ENCODE peak calls at places on chromosomes 1 and 21, in six cellular contexts. E, A, K, H, V and R are unnamed samples.

GRCh38 chr1:212179394-212180076 is 105.7 kb upstream of the PPP2R5A start:
- DNase-seq in E (no peak), A (peak; percentile 34), K (no peak), H (no peak), V (peak; percentile 10), R (no peak)

GRCh38 chr1:218430802-218431201 is 85.7 kb downstream of the TGFB2 start:
- DNase-seq in E (no peak), A (no peak), K (no peak), H (no peak), V (no peak), R (peak; percentile 12)

GRCh38 chr1:151790940-151791651 is 796 bp upstream of the TDRKH start:
- DNase-seq in E (no peak), A (peak; percentile 41), K (no peak), H (no peak), V (no peak), R (no peak)

GRCh38 chr21:38831526-38832467 is 26.1 kb downstream of the ETS2 start:
- DNase-seq in E (peak; percentile 70), A (peak; percentile 89), K (no peak), H (peak; percentile 95), V (no peak), R (no peak)

GRCh38 chr1:230087034-230087721 is 20.1 kb downstream of the GALNT2 start:
- DNase-seq in E (no peak), A (no peak), K (no peak), H (no peak), V (no peak), R (no peak)

GRCh38 chr1:237340892-237341291 is 298.9 kb downstream of the RYR2 start:
- DNase-seq in E (no peak), A (no peak), K (no peak), H (no peak), V (no peak), R (no peak)

GRCh38 chr1:247266053-247266452 is 10.2 kb downstream of the VN1R5 start:
- DNase-seq in E (no peak), A (no peak), K (no peak), H (no peak), V (no peak), R (no peak)

GRCh38 chr21:46115441-46116188 is 17.7 kb downstream of the COL6A2 start:
- DNase-seq in E (no peak), A (no peak), K (peak; percentile 56), H (peak; percentile 11), V (no peak), R (peak; percentile 1)

GRCh38 chr1:246549665-246550064 is 16.4 kb downstream of the TFB2M start:
- DNase-seq in E (no peak), A (no peak), K (no peak), H (no peak), V (no peak), R (no peak)

GRCh38 chr1:233679598-233679997 is 65.7 kb downstream of the KCNK1 start:
- DNase-seq in E (no peak), A (no peak), K (no peak), H (no peak), V (no peak), R (no peak)

GRCh38 chr21:42459065-42459430 is 37.0 kb downstream of the RSPH1 start:
- DNase-seq in E (no peak), A (peak; percentile 34), K (no peak), H (no peak), V (no peak), R (no peak)

GRCh38 chr21:42460391-42461184 is 35.4 kb downstream of the RSPH1 start:
- DNase-seq in E (no peak), A (no peak), K (no peak), H (no peak), V (no peak), R (no peak)

GRCh38 chr21:42461881-42462877 is 33.8 kb downstream of the RSPH1 start:
- DNase-seq in E (no peak), A (peak; percentile 49), K (no peak), H (no peak), V (no peak), R (no peak)

GRCh38 chr21:42459583-42460215 is 36.3 kb downstream of the RSPH1 start:
- DNase-seq in E (no peak), A (no peak), K (no peak), H (no peak), V (no peak), R (no peak)

DNA sequence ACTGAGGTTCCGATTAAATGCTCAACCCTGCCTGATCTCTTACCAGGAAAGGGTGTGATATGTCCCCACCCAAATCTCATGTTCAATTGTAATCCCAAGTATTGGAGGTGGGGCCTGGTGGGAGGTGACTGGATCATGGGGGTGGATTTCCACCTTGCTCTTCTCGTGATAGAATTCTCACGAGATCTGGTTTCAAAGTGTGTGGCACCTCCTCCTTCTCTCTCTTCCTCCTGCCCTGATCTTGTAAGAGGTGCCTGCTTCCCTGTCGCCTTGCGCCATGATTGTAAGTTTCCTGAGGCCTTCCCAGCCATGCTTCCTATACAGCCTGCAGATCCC is 34.9 kb downstream of the RSPH1 start:
- DNase-seq in E (no peak), A (no peak), K (no peak), H (no peak), V (no peak), R (no peak)
- H3K27ac ChIP-seq in E (no peak overlapping the region), A (peak overlapping the region; percentile 86), K (no peak overlapping the region), H (no peak overlapping the region), V (no peak overlapping the region), R (no peak overlapping the region)

GRCh38 chr1:248820041-248820585 is 5.6 kb downstream of the SH3BP5L start:
- DNase-seq in E (no peak), A (no peak), K (no peak), H (no peak), V (no peak), R (no peak)
- H3K4me1 ChIP-seq in E (peaks cover 53% of the 10 kb centered on the region), A (peaks cover 13% of the 10 kb centered on the region), K (peaks cover 48% of the 10 kb centered on the region), H (no peaks in the 10 kb centered on the region), V (peaks cover 12% of the 10 kb centered on the region), R (peaks cover 54% of the 10 kb centered on the region)

DNA sequence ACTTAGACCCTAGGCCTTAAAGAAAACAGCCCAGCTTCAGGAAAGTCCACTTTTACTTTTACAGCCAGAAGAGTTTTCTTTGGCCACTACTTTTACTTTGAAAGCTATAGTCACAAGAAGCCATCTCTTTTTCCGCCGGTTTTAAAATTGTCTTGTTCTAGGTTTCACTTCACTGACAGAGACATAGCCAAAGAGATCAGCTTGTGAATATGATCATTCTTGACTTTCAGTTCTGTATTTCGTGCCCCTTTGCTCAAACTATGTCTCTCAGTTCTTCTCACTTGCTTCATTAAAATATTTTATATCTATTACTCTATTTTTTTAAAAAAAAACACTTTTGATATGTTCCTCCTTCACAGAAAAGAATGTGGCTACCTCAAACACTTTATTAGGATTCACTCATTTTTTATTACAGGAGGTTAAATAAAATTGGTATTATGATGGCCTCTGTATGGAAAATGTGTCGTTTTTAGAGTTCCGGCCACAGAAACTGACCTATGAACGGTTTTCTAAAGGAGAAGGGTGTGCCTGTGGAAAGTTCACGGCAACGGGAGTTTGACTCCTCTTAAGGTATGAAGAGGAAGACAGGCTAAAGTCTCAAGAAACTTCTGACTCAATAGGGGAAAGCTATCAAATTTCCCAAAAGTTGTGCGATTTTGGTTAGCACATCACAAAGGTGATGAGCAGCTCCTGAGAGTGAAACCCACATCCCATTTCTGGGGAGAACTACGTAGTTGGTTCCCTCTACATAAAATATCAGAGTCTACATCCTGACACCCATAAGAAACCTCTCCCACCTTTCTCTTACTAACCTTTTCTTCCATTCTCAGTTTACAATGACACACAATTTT is 1.2 kb downstream of the MCOLN2 start:
- DNase-seq in E (no peak), A (no peak), K (no peak), H (no peak), V (no peak), R (no peak)
- H3K27me3 ChIP-seq in E (peaks cover 40% of the 10 kb centered on the region), A (peaks cover 62% of the 10 kb centered on the region), K (peaks cover 11% of the 10 kb centered on the region), H (peaks cover 4% of the 10 kb centered on the region), V (peaks cover 12% of the 10 kb centered on the region), R (peaks cover 45% of the 10 kb centered on the region)

GRCh38 chr1:92502247-92502646 is 15.5 kb upstream of the GFI1 start:
- DNase-seq in E (no peak), A (no peak), K (no peak), H (no peak), V (no peak), R (no peak)

GRCh38 chr1:92503043-92503925 is 16.6 kb upstream of the GFI1 start:
- DNase-seq in E (no peak), A (no peak), K (no peak), H (no peak), V (no peak), R (no peak)

GRCh38 chr1:92500552-92500951 is 13.8 kb upstream of the GFI1 start:
- DNase-seq in E (no peak), A (no peak), K (no peak), H (no peak), V (no peak), R (no peak)

GRCh38 chr1:92504751-92505692 is 18.3 kb upstream of the GFI1 start:
- DNase-seq in E (no peak), A (peak; percentile 7), K (no peak), H (no peak), V (no peak), R (no peak)

GRCh38 chr1:92503926-92504750 is 17.4 kb upstream of the GFI1 start:
- DNase-seq in E (no peak), A (no peak), K (no peak), H (no peak), V (no peak), R (no peak)
- H3K27ac ChIP-seq in E (no peak overlapping the region), A (no peak overlapping the region), K (no peak overlapping the region), H (no peak overlapping the region), V (no peak overlapping the region), R (no peak overlapping the region)

GRCh38 chr1:53687426-53687825 is 51.5 kb downstream of the GLIS1 start:
- DNase-seq in E (no peak), A (no peak), K (no peak), H (no peak), V (no peak), R (no peak)

GRCh38 chr1:53689736-53690401 is 49.1 kb downstream of the GLIS1 start:
- DNase-seq in E (no peak), A (no peak), K (no peak), H (no peak), V (no peak), R (no peak)

GRCh38 chr1:53689223-53689622 is 49.7 kb downstream of the GLIS1 start:
- DNase-seq in E (no peak), A (no peak), K (no peak), H (no peak), V (no peak), R (no peak)

GRCh38 chr1:53687886-53688285 is 51.1 kb downstream of the GLIS1 start:
- DNase-seq in E (no peak), A (no peak), K (no peak), H (no peak), V (no peak), R (no peak)

GRCh38 chr1:53688703-53689102 is 50.3 kb downstream of the GLIS1 start:
- DNase-seq in E (no peak), A (no peak), K (no peak), H (no peak), V (no peak), R (no peak)
- H3K4me1 ChIP-seq in E (no peaks in the 10 kb centered on the region), A (peaks cover 32% of the 10 kb centered on the region), K (no peaks in the 10 kb centered on the region), H (no peaks in the 10 kb centered on the region), V (peaks cover 6% of the 10 kb centered on the region), R (no peaks in the 10 kb centered on the region)